ENCODE peak calls at places on chromosomes 16 and 17, in eight cellular contexts. S, N, F, V, Z, W, H and P are unnamed samples. For H3K4me1, the result is how much of the 10 kb centered on the place peaks cover.

GRCh38 chr17:75442168-75443103 is 14.0 kb upstream of the TMEM94 start:
- DNase-seq in S (no peak), N (no peak), F (no peak), V (no peak), Z (no peak), W (peak), H (no peak), P (no peak)

GRCh38 chr16:1876468-1876867 is 4.5 kb upstream of the MEIOB start:
- DNase-seq in S (no peak), N (no peak), F (no peak), V (no peak), Z (no peak), W (no peak), H (no peak), P (no peak)

GRCh38 chr16:74448990-74449389 is 27.7 kb upstream of the CLEC18B start:
- DNase-seq in S (peak), N (peak), F (peak), V (peak), Z (no peak), W (peak), H (peak), P (peak)

GRCh38 chr17:73640691-73641090 is 3.6 kb downstream of the SDK2 start:
- DNase-seq in S (no peak), N (no peak), F (no peak), V (no peak), Z (no peak), W (no peak), H (no peak), P (no peak)

GRCh38 chr17:45413498-45413923 is 19.2 kb downstream of the ARHGAP27 start:
- DNase-seq in S (no peak), N (no peak), F (no peak), V (peak), Z (peak), W (no peak), H (no peak), P (peak)

GRCh38 chr17:74814453-74814852 is 38.3 kb upstream of the NAT9 start:
- DNase-seq in S (no peak), N (no peak), F (no peak), V (no peak), Z (no peak), W (no peak), H (no peak), P (no peak)

GRCh38 chr17:54840885-54841614 is 59.6 kb upstream of the TOM1L1 start:
- DNase-seq in S (no peak), N (no peak), F (no peak), V (no peak), Z (no peak), W (no peak), H (no peak), P (no peak)

GRCh38 chr16:60553316-60553801 is 1482.9 kb downstream of the CDH8 start:
- DNase-seq in S (no peak), N (no peak), F (no peak), V (no peak), Z (no peak), W (no peak), H (no peak), P (no peak)

GRCh38 chr17:19508327-19508867 is 25.3 kb upstream of the SLC47A1 start:
- DNase-seq in S (peak), N (peak), F (peak), V (no peak), Z (peak), W (no peak), H (peak), P (no peak)

GRCh38 chr17:8789743-8790142 is 9.4 kb downstream of the MFSD6L start:
- DNase-seq in S (peak), N (no peak), F (no peak), V (no peak), Z (no peak), W (no peak), H (no peak), P (no peak)

GRCh38 chr16:64121473-64121872 is 1000.4 kb downstream of the CDH11 start:
- DNase-seq in S (no peak), N (no peak), F (no peak), V (no peak), Z (no peak), W (no peak), H (no peak), P (no peak)

GRCh38 chr17:56973520-56973919 is 4.4 kb upstream of the SCPEP1 start:
- DNase-seq in S (no peak), N (no peak), F (no peak), V (no peak), Z (no peak), W (peak), H (no peak), P (peak)

GRCh38 chr17:44222112-44222869 is 2.8 kb upstream of the UBTF start:
- DNase-seq in S (peak), N (peak), F (peak), V (peak), Z (peak), W (peak), H (peak), P (peak)

GRCh38 chr17:74770498-74771318 is 5.4 kb downstream of the NAT9 start:
- DNase-seq in S (peak), N (no peak), F (peak), V (no peak), Z (no peak), W (peak), H (peak), P (peak)

GRCh38 chr17:41322264-41322902 is 6.9 kb upstream of the KRTAP17-1 start:
- DNase-seq in S (peak), N (no peak), F (no peak), V (no peak), Z (peak), W (peak), H (peak), P (no peak)

GRCh38 chr16:84379008-84379730 is 10.8 kb downstream of the ATP2C2 start:
- DNase-seq in S (no peak), N (no peak), F (no peak), V (peak), Z (no peak), W (no peak), H (no peak), P (no peak)

GRCh38 chr17:73648974-73649373 is 4.7 kb upstream of the SDK2 start:
- DNase-seq in S (no peak), N (no peak), F (no peak), V (no peak), Z (no peak), W (no peak), H (no peak), P (no peak)

GRCh38 chr17:82236142-82236971 is 7.5 kb downstream of the SLC16A3 start:
- DNase-seq in S (peak), N (peak), F (peak), V (peak), Z (peak), W (peak), H (peak), P (peak)

GRCh38 chr16:19114359-19115147 is 789 bp downstream of the ITPRIPL2 start:
- DNase-seq in S (peak), N (peak), F (peak), V (peak), Z (no peak), W (peak), H (peak), P (peak)

GRCh38 chr16:50367777-50368409 is 895 bp downstream of the BRD7 start:
- DNase-seq in S (peak), N (no peak), F (no peak), V (no peak), Z (no peak), W (no peak), H (no peak), P (no peak)

GRCh38 chr17:77407321-77408277 is 266.8 kb downstream of the SEC14L1 start:
- DNase-seq in S (no peak), N (peak), F (no peak), V (no peak), Z (no peak), W (no peak), H (no peak), P (no peak)

GRCh38 chr17:76562734-76563148 is 22.9 kb downstream of the PRCD start:
- DNase-seq in S (no peak), N (peak), F (peak), V (no peak), Z (no peak), W (no peak), H (no peak), P (peak)

DNA sequence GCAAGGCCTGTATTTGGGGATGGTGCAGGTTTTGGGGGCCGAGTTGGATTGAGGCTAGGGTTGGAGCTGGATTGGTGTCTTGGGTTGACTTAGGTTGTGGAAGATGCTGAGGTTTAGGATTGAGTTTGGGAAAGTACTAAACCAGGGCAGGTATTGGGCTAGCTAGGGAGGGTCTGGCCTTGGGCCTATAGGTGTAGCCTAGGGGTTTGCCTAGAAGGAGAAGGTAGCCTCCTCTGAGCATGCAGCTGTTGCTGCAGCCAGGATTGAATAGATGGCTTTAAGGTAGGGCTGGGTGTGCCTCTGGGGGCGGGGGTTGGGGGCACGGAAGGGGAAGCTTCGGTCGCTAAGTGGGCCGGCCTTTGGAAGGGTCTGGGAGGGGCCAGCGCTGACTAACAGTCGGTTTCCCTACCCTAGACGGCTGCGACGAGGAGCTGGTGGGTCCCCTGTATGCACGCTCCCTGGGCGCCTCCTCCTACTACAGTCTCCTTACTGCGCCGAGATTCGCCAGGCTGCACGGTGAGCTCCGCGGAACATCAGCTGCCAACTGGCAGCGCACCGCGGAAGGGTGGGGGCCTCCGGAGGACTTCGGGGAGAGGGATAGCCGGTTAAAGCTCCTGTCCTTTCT is 1.2 kb downstream of the CNTNAP1 start:
- DNase-seq in S (no peak), N (peak), F (peak), V (no peak), Z (no peak), W (no peak), H (no peak), P (no peak)
- H3K4me1 ChIP-seq in S (under half), N (under half), F (under half), V (under half), Z (under half), W (under half), H (under half), P (under half)

GRCh38 chr17:39666601-39667261 is 1.5 kb upstream of the PNMT start:
- DNase-seq in S (peak), N (no peak), F (no peak), V (no peak), Z (no peak), W (peak), H (no peak), P (peak)
- H3K4me1 ChIP-seq in S (under half), N (under half), F (under half), V (under half), Z (under half), W (under half), H (half or more), P (under half)

GRCh38 chr16:67163164-67163902 is 1.2 kb upstream of the HSF4 start:
- DNase-seq in S (peak), N (no peak), F (peak), V (no peak), Z (no peak), W (no peak), H (no peak), P (no peak)
- H3K4me1 ChIP-seq in S (under half), N (under half), F (under half), V (under half), Z (under half), W (under half), H (under half), P (under half)

GRCh38 chr17:13492351-13493122 is 109.2 kb downstream of the HS3ST3A1 start:
- DNase-seq in S (no peak), N (no peak), F (no peak), V (no peak), Z (no peak), W (no peak), H (no peak), P (no peak)

GRCh38 chr17:13491916-13492315 is 109.8 kb downstream of the HS3ST3A1 start:
- DNase-seq in S (no peak), N (no peak), F (no peak), V (no peak), Z (no peak), W (no peak), H (no peak), P (no peak)

GRCh38 chr17:13490906-13491502 is 110.7 kb downstream of the HS3ST3A1 start:
- DNase-seq in S (no peak), N (no peak), F (no peak), V (no peak), Z (no peak), W (no peak), H (no peak), P (no peak)

GRCh38 chr17:13495423-13495822 is 106.3 kb downstream of the HS3ST3A1 start:
- DNase-seq in S (no peak), N (no peak), F (no peak), V (no peak), Z (no peak), W (no peak), H (no peak), P (no peak)

GRCh38 chr17:13490427-13490826 is 111.3 kb downstream of the HS3ST3A1 start:
- DNase-seq in S (no peak), N (no peak), F (no peak), V (no peak), Z (no peak), W (no peak), H (no peak), P (no peak)
- H3K4me1 ChIP-seq in S (under half), N (under half), F (under half), V (under half), Z (under half), W (under half), H (under half), P (under half)

DNA sequence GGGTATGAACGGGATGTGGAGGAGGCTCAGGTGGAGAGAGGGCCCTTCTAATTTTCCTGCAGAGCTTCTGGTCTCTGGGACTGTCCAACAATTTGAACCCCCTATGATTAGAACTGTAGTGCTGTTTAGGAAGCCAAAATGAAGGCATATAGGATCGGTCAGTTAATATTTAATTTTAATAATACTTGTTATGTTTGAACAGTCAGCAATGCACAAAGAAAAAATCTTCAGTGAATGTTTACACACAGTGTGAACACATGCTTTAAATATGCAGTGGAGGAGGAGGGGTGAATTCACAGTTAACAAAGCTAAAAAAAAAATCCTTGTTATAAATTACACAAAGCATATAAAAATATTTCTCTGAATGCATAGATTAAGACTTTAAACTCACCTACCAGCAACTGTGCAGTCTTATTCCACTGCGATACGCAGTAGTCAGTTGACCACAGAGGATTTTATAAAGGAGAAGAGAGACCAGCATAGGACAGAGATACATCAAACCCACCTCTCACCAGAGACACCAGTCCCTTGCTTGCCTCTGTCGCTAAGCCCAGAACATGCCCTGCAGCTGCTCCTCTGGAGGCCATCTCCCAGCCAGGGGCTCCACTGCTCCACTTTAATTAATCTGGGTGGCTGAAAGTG is 14.6 kb downstream of the ANKRD40 start:
- DNase-seq in S (no peak), N (no peak), F (no peak), V (no peak), Z (no peak), W (no peak), H (peak), P (no peak)
- H3K4me1 ChIP-seq in S (under half), N (under half), F (under half), V (under half), Z (under half), W (half or more), H (half or more), P (under half)

GRCh38 chr16:27209591-27209990 is 6.3 kb downstream of the KDM8 start:
- DNase-seq in S (no peak), N (no peak), F (no peak), V (no peak), Z (peak), W (no peak), H (no peak), P (no peak)

GRCh38 chr16:27208081-27208692 is 4.9 kb downstream of the KDM8 start:
- DNase-seq in S (no peak), N (no peak), F (no peak), V (no peak), Z (peak), W (no peak), H (no peak), P (no peak)

GRCh38 chr16:27208809-27209208 is 5.5 kb downstream of the KDM8 start:
- DNase-seq in S (no peak), N (no peak), F (no peak), V (no peak), Z (no peak), W (no peak), H (no peak), P (no peak)

GRCh38 chr16:27210174-27210573 is 6.8 kb downstream of the KDM8 start:
- DNase-seq in S (no peak), N (no peak), F (no peak), V (no peak), Z (peak), W (no peak), H (no peak), P (no peak)

GRCh38 chr16:27211026-27211425 is 7.7 kb downstream of the KDM8 start:
- DNase-seq in S (no peak), N (no peak), F (no peak), V (no peak), Z (no peak), W (no peak), H (no peak), P (no peak)
- H3K4me1 ChIP-seq in S (under half), N (under half), F (under half), V (under half), Z (under half), W (under half), H (under half), P (under half)